ENCODE peak calls at places on chromosomes 13 and 19, in four cellular contexts. I is K562, E is GM12878, R is HepG2. Y is an unnamed sample.

GRCh38 chr13:22018297-22019210 is 347.7 kb downstream of the FGF9 start:
- DNase-seq in I (no peak), E (no peak), R (no peak), Y (no peak)

GRCh38 chr13:109938255-109938936 is 152.0 kb upstream of the IRS2 start:
- DNase-seq in I (no peak), E (no peak), R (no peak), Y (no peak)

GRCh38 chr19:2529473-2529918 is 53.6 kb downstream of the GADD45B start:
- DNase-seq in I (no peak), E (no peak), R (peak; percentile 90), Y (no peak)

GRCh38 chr19:5967994-5968430 is 9.9 kb downstream of the RANBP3 start:
- DNase-seq in I (peak; percentile 68), E (peak; percentile 17), R (peak; percentile 64), Y (no peak)

GRCh38 chr13:39858794-39859193 is 203.3 kb downstream of the COG6 start:
- DNase-seq in I (no peak), E (no peak), R (no peak), Y (no peak)

GRCh38 chr19:19584356-19584755 is 34.1 kb downstream of the PBX4 start:
- DNase-seq in I (no peak), E (no peak), R (no peak), Y (no peak)

GRCh38 chr19:4807188-4807587 is 15.7 kb downstream of the FEM1A start:
- DNase-seq in I (no peak), E (no peak), R (no peak), Y (no peak)

GRCh38 chr19:33350538-33351309 is 22.8 kb upstream of the CEBPG start:
- DNase-seq in I (no peak), E (no peak), R (no peak), Y (no peak)

GRCh38 chr13:73369095-73369494 is 310.3 kb downstream of the KLF5 start:
- DNase-seq in I (no peak), E (no peak), R (no peak), Y (no peak)

GRCh38 chr19:58097783-58098681 is at the start of gene ZSCAN18:
- DNase-seq in I (peak; percentile 82), E (peak; percentile 24), R (no peak), Y (peak; percentile 100)

GRCh38 chr13:111917901-111918300 is 149.0 kb upstream of the SOX1 start:
- DNase-seq in I (no peak), E (no peak), R (no peak), Y (no peak)

GRCh38 chr13:32001769-32002168 is 29.8 kb upstream of the FRY start:
- DNase-seq in I (no peak), E (no peak), R (no peak), Y (no peak)

GRCh38 chr13:88937381-88937780 is 1266.2 kb downstream of the SLITRK5 start:
- DNase-seq in I (no peak), E (no peak), R (no peak), Y (no peak)

GRCh38 chr13:101170306-101170705 is 246.0 kb downstream of the NALCN start:
- DNase-seq in I (no peak), E (no peak), R (no peak), Y (no peak)

GRCh38 chr13:110442946-110443632 is 118.4 kb downstream of the RAB20 start:
- DNase-seq in I (no peak), E (no peak), R (no peak), Y (no peak)

GRCh38 chr19:10991076-10991475 is 30.2 kb downstream of the SMARCA4 start:
- DNase-seq in I (no peak), E (no peak), R (no peak), Y (no peak)

GRCh38 chr19:50703915-50704548 is 15.6 kb downstream of the SHANK1 start:
- DNase-seq in I (peak; percentile 34), E (no peak), R (peak; percentile 10), Y (no peak)

GRCh38 chr19:50702870-50703829 is 16.5 kb downstream of the SHANK1 start:
- DNase-seq in I (no peak), E (no peak), R (no peak), Y (no peak)

GRCh38 chr19:50706387-50706786 is 13.2 kb downstream of the SHANK1 start:
- DNase-seq in I (no peak), E (no peak), R (no peak), Y (no peak)

GRCh38 chr19:50708179-50708879 is 11.3 kb downstream of the SHANK1 start:
- DNase-seq in I (no peak), E (no peak), R (no peak), Y (no peak)

DNA sequence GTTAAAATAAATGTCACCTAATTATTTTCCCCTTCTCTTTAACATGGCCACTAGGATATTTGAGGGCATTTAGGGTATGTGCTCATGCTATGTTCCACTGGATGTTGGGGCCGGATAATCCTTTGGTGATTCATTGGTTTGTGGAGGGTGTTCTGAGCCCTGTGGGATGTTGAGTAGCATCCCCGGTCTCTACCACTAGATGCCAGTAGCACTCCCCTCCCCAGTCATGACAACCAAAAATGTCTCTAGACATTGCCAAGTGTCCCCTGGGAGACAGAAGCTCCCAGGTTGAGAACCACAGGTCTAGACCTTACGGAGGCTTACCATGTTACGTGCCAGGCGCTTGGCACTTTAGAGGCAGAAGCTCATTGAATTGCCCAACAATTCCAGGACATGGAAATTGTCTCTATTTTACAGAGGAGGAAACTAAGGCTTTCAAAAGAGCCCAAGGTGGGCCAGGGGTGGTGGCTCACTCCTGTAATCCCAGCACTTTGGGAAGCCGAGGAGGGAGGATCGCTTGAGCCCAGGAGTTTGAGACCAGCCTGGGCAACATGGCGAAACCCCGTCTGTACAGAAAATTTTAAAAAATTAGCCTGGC is 14.1 kb downstream of the SHANK1 start:
- DNase-seq in I (peak; percentile 84), E (peak; percentile 21), R (peak; percentile 18), Y (peak; percentile 67)
- TF ChIP-seq BRCA1 in I (no peak), E (no peak), R (no peak), Y (no peak)

GRCh38 chr19:42455621-42456081 is 12.9 kb upstream of the CXCL17 start:
- DNase-seq in I (no peak), E (no peak), R (no peak), Y (no peak)
- TF ChIP-seq BRCA1 in I (no peak), E (no peak), R (no peak), Y (no peak)

GRCh38 chr13:36965767-36966166 is 33.4 kb downstream of the ALG5 start:
- DNase-seq in I (no peak), E (no peak), R (no peak), Y (no peak)
- TF ChIP-seq BRCA1 in I (no peak), E (no peak), R (no peak), Y (no peak)

GRCh38 chr13:99281811-99282263 is 23.7 kb upstream of the GPR18 start:
- DNase-seq in I (no peak), E (no peak), R (no peak), Y (no peak)
- TF ChIP-seq BRCA1 in I (no peak), E (no peak), R (no peak), Y (no peak)

Y was measured in H1.